ENCODE peak calls at places on chromosomes 7 and 10, in six cellular contexts. M is IMR-90, J is fibroblast of lung, P is K562, G is keratinocyte, X is Peyer's patch. A is an unnamed sample.
A peak's percentile ranks its signal among the peaks of the same experiment; 100 is the strongest.

GRCh38 chr7:77826300-77826699 is 27.7 kb downstream of the PHTF2 start:
- DNase-seq in M (no peak), J (no peak), P (peak; percentile 56), G (no peak), X (no peak), A (no peak)

GRCh38 chr7:5406957-5407930 is 16.4 kb downstream of the TNRC18 start:
- DNase-seq in M (no peak), J (peak; percentile 33), P (no peak), G (no peak), X (no peak), A (no peak)

GRCh38 chr10:76202777-76203176 is 771.4 kb downstream of the LRMDA start:
- DNase-seq in M (peak; percentile 60), J (peak; percentile 79), P (no peak), G (no peak), X (no peak), A (no peak)

GRCh38 chr7:126803060-126803665 is 449.6 kb downstream of the GRM8 start:
- DNase-seq in M (peak; percentile 51), J (peak; percentile 63), P (peak; percentile 76), G (peak; percentile 26), X (peak; percentile 60), A (peak; percentile 68)

GRCh38 chr10:101563497-101564040 is 24.5 kb downstream of the POLL start:
- DNase-seq in M (no peak), J (no peak), P (no peak), G (no peak), X (peak; percentile 11), A (no peak)

GRCh38 chr7:130662426-130662825 is 6.1 kb downstream of the COPG2 start:
- DNase-seq in M (peak; percentile 36), J (peak; percentile 64), P (no peak), G (no peak), X (no peak), A (no peak)

GRCh38 chr7:98745722-98746318 is 124.0 kb downstream of the TMEM130 start:
- DNase-seq in M (peak; percentile 17), J (peak; percentile 24), P (peak; percentile 84), G (no peak), X (peak; percentile 87), A (peak; percentile 65)

GRCh38 chr10:66642217-66642616 is 283.6 kb upstream of the LRRTM3 start:
- DNase-seq in M (no peak), J (peak; percentile 20), P (no peak), G (no peak), X (no peak), A (no peak)

GRCh38 chr7:2519119-2519930 is at the start of gene LFNG:
- DNase-seq in M (peak; percentile 83), J (peak; percentile 91), P (peak; percentile 93), G (no peak), X (peak; percentile 96), A (no peak)

GRCh38 chr7:38574121-38574520 is 57.1 kb downstream of the AMPH start:
- DNase-seq in M (peak; percentile 31), J (peak; percentile 62), P (no peak), G (no peak), X (no peak), A (no peak)

GRCh38 chr10:109480836-109481235 is 442.5 kb downstream of the XPNPEP1 start:
- DNase-seq in M (no peak), J (no peak), P (no peak), G (no peak), X (no peak), A (no peak)

GRCh38 chr10:11612004-11613001 is 853 bp upstream of the USP6NL start:
- DNase-seq in M (no peak), J (no peak), P (peak; percentile 97), G (no peak), X (no peak), A (no peak)

GRCh38 chr10:121332829-121333765 is 265.1 kb downstream of the FGFR2 start:
- DNase-seq in M (no peak), J (peak; percentile 12), P (no peak), G (no peak), X (no peak), A (no peak)

GRCh38 chr10:21315321-21316220 is 209.9 kb downstream of the SKIDA1 start:
- DNase-seq in M (peak; percentile 86), J (peak; percentile 93), P (peak; percentile 59), G (peak; percentile 82), X (no peak), A (no peak)

GRCh38 chr10:71939304-71939703 is 24.9 kb upstream of the CHST3 start:
- DNase-seq in M (no peak), J (no peak), P (no peak), G (no peak), X (no peak), A (no peak)

GRCh38 chr7:132518102-132518838 is 58.0 kb downstream of the PLXNA4 start:
- DNase-seq in M (no peak), J (no peak), P (peak; percentile 70), G (no peak), X (no peak), A (peak; percentile 8)

GRCh38 chr7:47482013-47482761 is 99.7 kb downstream of the TNS3 start:
- DNase-seq in M (peak; percentile 98), J (peak; percentile 98), P (peak; percentile 69), G (no peak), X (peak; percentile 67), A (no peak)

GRCh38 chr10:4546500-4546899 is 279.5 kb upstream of the AKR1E2 start:
- DNase-seq in M (peak; percentile 79), J (peak; percentile 94), P (no peak), G (no peak), X (no peak), A (no peak)

GRCh38 chr7:5657901-5658300 is 123.6 kb downstream of the RNF216 start:
- DNase-seq in M (peak; percentile 19), J (peak; percentile 61), P (no peak), G (peak; percentile 77), X (no peak), A (no peak)

GRCh38 chr10:112915590-112916572 is 34.2 kb upstream of the TCF7L2 start:
- DNase-seq in M (peak; percentile 51), J (peak; percentile 54), P (peak; percentile 40), G (no peak), X (peak; percentile 87), A (peak; percentile 73)

GRCh38 chr7:144830024-144830785 is 5.6 kb downstream of the TPK1 start:
- DNase-seq in M (no peak), J (peak; percentile 26), P (peak; percentile 60), G (no peak), X (peak; percentile 77), A (no peak)

DNA sequence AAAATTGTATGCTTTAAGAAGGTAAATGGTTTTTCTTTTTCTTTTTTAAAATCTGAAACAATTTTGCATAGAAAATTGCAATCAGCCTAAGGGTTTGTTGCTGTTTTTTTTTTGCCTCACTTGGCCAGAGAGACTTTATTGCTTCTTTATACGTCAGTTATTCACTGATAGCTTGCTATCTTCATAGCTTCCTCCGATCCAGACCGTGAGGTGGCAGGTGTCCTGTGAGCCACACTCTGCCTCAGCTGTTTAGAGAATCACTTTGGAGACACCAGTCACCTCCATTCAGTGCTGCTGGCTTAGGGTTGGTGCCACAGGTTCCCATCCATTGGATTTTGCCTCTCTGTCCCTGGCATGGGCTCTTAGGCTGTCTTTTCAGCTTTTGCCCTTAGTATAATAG is 68.0 kb downstream of the HHEX start:
- DNase-seq in M (no peak), J (no peak), P (peak; percentile 52), G (no peak), X (peak; percentile 52), A (no peak)
- H3K4me1 ChIP-seq in M (peaks cover 18% of the 10 kb centered on the region), J (no peaks in the 10 kb centered on the region), P (peaks cover 15% of the 10 kb centered on the region), G (no peaks in the 10 kb centered on the region), X (peaks cover 4% of the 10 kb centered on the region), A (peaks cover 3% of the 10 kb centered on the region)

GRCh38 chr10:22573820-22574569 is 140.4 kb downstream of the PIP4K2A start:
- DNase-seq in M (peak; percentile 41), J (no peak), P (peak; percentile 43), G (no peak), X (no peak), A (no peak)
- TF ChIP-seq CTCF in M (peak; percentile 53), J (peak; percentile 60), P (peak; percentile 56), G (peak; percentile 50), X (peak; percentile 48), A (peak; percentile 66)

GRCh38 chr10:129607607-129608006 is 140.6 kb downstream of the MGMT start:
- DNase-seq in M (no peak), J (no peak), P (no peak), G (no peak), X (no peak), A (no peak)
- H3K4me1 ChIP-seq in M (no peaks in the 10 kb centered on the region), J (no peaks in the 10 kb centered on the region), P (no peaks in the 10 kb centered on the region), G (no peaks in the 10 kb centered on the region), X (no peaks in the 10 kb centered on the region), A (no peaks in the 10 kb centered on the region)

GRCh38 chr10:115982076-115982475 is 290.9 kb downstream of the GFRA1 start:
- DNase-seq in M (no peak), J (no peak), P (no peak), G (no peak), X (no peak), A (no peak)
- TF ChIP-seq CTCF in M (no peak), J (no peak), P (no peak), G (no peak), X (no peak), A (no peak)

GRCh38 chr10:130141460-130141859 is 5.3 kb downstream of the GLRX3 start:
- DNase-seq in M (peak; percentile 36), J (peak; percentile 54), P (peak; percentile 54), G (no peak), X (no peak), A (no peak)
- H3K4me1 ChIP-seq in M (peaks cover 14% of the 10 kb centered on the region), J (peaks cover 6% of the 10 kb centered on the region), P (peaks cover 15% of the 10 kb centered on the region), G (peaks cover 33% of the 10 kb centered on the region), X (peaks cover 20% of the 10 kb centered on the region), A (peaks cover 28% of the 10 kb centered on the region)

A was measured in Panc1.